ENCODE peak calls at places on chromosomes 3 and 15, in seven cellular contexts. O is transverse colon, D is psoas muscle, C is HFF-Myc, L is A549, I is NB4, V is pancreas. N is an unnamed sample.

GRCh38 chr3:162022931-162023330 is 526.3 kb downstream of the OTOL1 start:
- DNase-seq in O (no peak), D (no peak), C (no peak), L (no peak), I (no peak), V (no peak), N (no peak)

GRCh38 chr3:9563851-9564250 is 10.2 kb upstream of the LHFPL4 start:
- DNase-seq in O (no peak), D (no peak), C (no peak), L (no peak), I (no peak), V (no peak), N (no peak)

GRCh38 chr15:90030376-90030775 is 29.3 kb downstream of the ZNF710 start:
- DNase-seq in O (peak), D (peak), C (no peak), L (no peak), I (peak), V (peak), N (no peak)

GRCh38 chr3:39406368-39407258 is at the start of gene RPSA:
- DNase-seq in O (peak), D (peak), C (peak), L (peak), I (peak), V (peak), N (peak)

GRCh38 chr3:125025647-125026046 is 30.1 kb downstream of the HEG1 start:
- DNase-seq in O (no peak), D (no peak), C (no peak), L (no peak), I (no peak), V (no peak), N (no peak)

GRCh38 chr15:68583936-68584703 is 5.3 kb downstream of the CORO2B start:
- DNase-seq in O (no peak), D (no peak), C (no peak), L (no peak), I (no peak), V (no peak), N (no peak)

GRCh38 chr3:19331931-19332330 is 183.6 kb downstream of the KCNH8 start:
- DNase-seq in O (no peak), D (no peak), C (no peak), L (no peak), I (no peak), V (no peak), N (no peak)

GRCh38 chr3:77906102-77906709 is 866.3 kb downstream of the ROBO2 start:
- DNase-seq in O (no peak), D (no peak), C (no peak), L (peak), I (no peak), V (no peak), N (no peak)

GRCh38 chr3:192991351-192991750 is 73.7 kb upstream of the MB21D2 start:
- DNase-seq in O (no peak), D (no peak), C (no peak), L (no peak), I (no peak), V (no peak), N (no peak)

GRCh38 chr3:12395349-12396012 is 88.8 kb upstream of the TSEN2 start:
- DNase-seq in O (no peak), D (no peak), C (no peak), L (no peak), I (peak), V (no peak), N (no peak)

GRCh38 chr3:11373235-11373634 is 101.0 kb downstream of the ATG7 start:
- DNase-seq in O (no peak), D (no peak), C (no peak), L (no peak), I (no peak), V (no peak), N (no peak)
- H3K4me3 ChIP-seq in O (no peak), D (no peak), C (no peak), L (no peak), I (no peak), V (no peak), N (no peak)

GRCh38 chr15:74442604-74443003 is 8.8 kb upstream of the SEMA7A start:
- DNase-seq in O (no peak), D (no peak), C (no peak), L (no peak), I (no peak), V (no peak), N (no peak)
- TF ChIP-seq CTCF in O (no peak), D (no peak), C (no peak), L (no peak), I (no peak), V (no peak), N (no peak)

DNA sequence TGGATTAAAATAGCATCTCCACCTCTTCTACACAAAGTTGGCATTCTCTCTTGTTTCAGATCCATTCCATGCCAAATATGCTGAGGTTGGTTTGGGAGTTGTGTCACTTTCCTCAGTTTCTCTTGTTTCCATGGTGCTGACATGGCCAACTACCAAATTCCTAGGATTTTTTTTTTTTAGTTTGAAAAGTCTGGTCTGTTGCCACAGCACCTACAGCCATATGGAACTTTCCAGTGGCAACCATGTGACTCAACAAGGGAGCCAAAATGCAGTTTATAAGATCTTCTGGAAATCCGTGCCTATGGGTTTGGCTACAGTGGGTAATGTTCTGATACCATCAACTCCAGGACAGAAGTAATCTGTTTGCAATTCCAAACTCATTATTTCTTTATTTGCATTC is 96.0 kb upstream of the CLSTN2 start:
- DNase-seq in O (no peak), D (no peak), C (no peak), L (no peak), I (no peak), V (no peak), N (no peak)
- H3K4me3 ChIP-seq in O (no peak), D (no peak), C (no peak), L (no peak), I (no peak), V (no peak), N (no peak)

GRCh38 chr15:93826798-93827197 is 404.6 kb upstream of the MCTP2 start:
- DNase-seq in O (no peak), D (no peak), C (no peak), L (no peak), I (no peak), V (no peak), N (no peak)

GRCh38 chr15:93825721-93826120 is 405.6 kb upstream of the MCTP2 start:
- DNase-seq in O (no peak), D (no peak), C (no peak), L (no peak), I (no peak), V (no peak), N (no peak)

GRCh38 chr15:93829115-93829849 is 402.1 kb upstream of the MCTP2 start:
- DNase-seq in O (no peak), D (no peak), C (no peak), L (peak), I (peak), V (no peak), N (peak)

GRCh38 chr15:93823971-93824866 is 407.1 kb upstream of the MCTP2 start:
- DNase-seq in O (no peak), D (no peak), C (no peak), L (no peak), I (no peak), V (no peak), N (no peak)
- TF ChIP-seq CTCF in O (no peak), D (no peak), C (no peak), L (no peak), I (no peak), V (no peak), N (no peak)

N was measured in retinal pigment epithelial cell.